ENCODE peak calls at places on chromosomes 5 and 9, in five cellular contexts. O is K562, C is heart right ventricle, P is choroid plexus epithelial cell, T is A549. M is an unnamed sample.

GRCh38 chr5:142006363-142007236 is 6.2 kb downstream of the GNPDA1 start:
- DNase-seq in C (no peak), P (peak), O (no peak), T (no peak), M (peak)

GRCh38 chr9:34992376-34992951 is 2.9 kb downstream of the DNAJB5 start:
- DNase-seq in P (peak), T (peak), C (peak), O (peak), M (peak)

GRCh38 chr5:180607861-180608571 is 16.7 kb upstream of the SCGB3A1 start:
- DNase-seq in T (no peak), C (no peak), P (no peak), O (no peak), M (no peak)

GRCh38 chr9:117247271-117247670 is 167.6 kb downstream of the ASTN2 start:
- DNase-seq in C (no peak), P (peak), T (peak), O (peak), M (peak)

GRCh38 chr5:57262533-57262932 is 88.7 kb downstream of the GPBP1 start:
- DNase-seq in P (no peak), C (no peak), O (no peak), T (no peak), M (no peak)

GRCh38 chr9:20848490-20848889 is 164.4 kb downstream of the FOCAD start:
- DNase-seq in P (peak), C (no peak), T (no peak), O (no peak), M (peak)

GRCh38 chr5:133052317-133053175 is 733 bp downstream of the HSPA4 start:
- DNase-seq in P (peak), T (peak), C (peak), O (peak), M (peak)

GRCh38 chr5:128513816-128514215 is 24.2 kb downstream of the FBN2 start:
- DNase-seq in C (no peak), O (no peak), P (peak), T (no peak), M (no peak)

GRCh38 chr5:161219816-161220215 is 326.7 kb downstream of the GABRB2 start:
- DNase-seq in P (no peak), O (no peak), C (no peak), T (no peak), M (no peak)

GRCh38 chr5:126503602-126504104 is 80.4 kb downstream of the GRAMD2B start:
- DNase-seq in P (peak), T (no peak), C (no peak), O (no peak), M (no peak)

GRCh38 chr9:115164511-115164974 is 46.6 kb upstream of the TNC start:
- DNase-seq in C (no peak), O (no peak), P (no peak), T (no peak), M (no peak)

GRCh38 chr5:65835191-65835590 is 91.2 kb upstream of the ERBIN start:
- DNase-seq in C (no peak), T (no peak), O (no peak), P (no peak), M (no peak)

DNA sequence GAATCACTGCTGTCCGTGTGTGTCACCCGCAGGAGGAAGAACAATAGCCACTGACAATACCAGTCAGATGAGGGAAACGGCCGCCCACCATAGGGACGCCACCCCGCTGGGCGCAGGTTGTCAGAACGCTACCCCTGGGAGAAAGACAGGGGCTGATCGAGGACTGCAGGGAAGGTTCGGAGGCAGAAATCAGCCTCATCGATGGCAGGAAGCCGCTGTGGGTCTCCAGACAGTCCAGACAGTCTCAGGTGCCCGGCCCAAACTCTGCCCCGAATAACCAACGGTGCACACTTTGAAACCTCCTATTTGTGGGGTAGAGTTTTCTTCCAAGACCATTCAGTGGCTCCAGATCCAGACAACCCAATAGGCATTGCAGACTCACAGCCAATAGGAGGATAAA is 181.5 kb downstream of the ROR2 start:
- DNase-seq in T (no peak), P (no peak), O (no peak), C (no peak), M (no peak)
- H3K4me3 ChIP-seq in T (no peak), P (no peak), O (no peak), C (no peak), M (no peak)

GRCh38 chr5:171945476-171945875 is 61.0 kb downstream of the FBXW11 start:
- DNase-seq in C (no peak), O (no peak), T (no peak), P (no peak), M (no peak)

GRCh38 chr5:171951218-171951617 is 55.2 kb downstream of the FBXW11 start:
- DNase-seq in C (no peak), P (no peak), T (no peak), O (no peak), M (no peak)

GRCh38 chr5:171945066-171945465 is 61.4 kb downstream of the FBXW11 start:
- DNase-seq in C (no peak), O (no peak), P (peak), T (no peak), M (no peak)

GRCh38 chr5:171946382-171946781 is 60.1 kb downstream of the FBXW11 start:
- DNase-seq in T (no peak), C (no peak), P (no peak), O (no peak), M (no peak)
- TF ChIP-seq CTCF in T (no peak), C (no peak), P (no peak), O (no peak), M (no peak)

GRCh38 chr5:171630670-171631065 is 154.9 kb upstream of the SMIM23 start:
- DNase-seq in T (no peak), C (no peak), P (no peak), O (no peak), M (no peak)

GRCh38 chr5:171629221-171630005 is 156.2 kb upstream of the SMIM23 start:
- DNase-seq in P (peak), O (no peak), C (no peak), T (peak), M (no peak)

GRCh38 chr5:171627936-171628335 is 157.7 kb upstream of the SMIM23 start:
- DNase-seq in C (no peak), P (no peak), T (no peak), O (no peak), M (no peak)

GRCh38 chr5:171628344-171628743 is 157.3 kb upstream of the SMIM23 start:
- DNase-seq in C (no peak), T (no peak), P (no peak), O (no peak), M (no peak)

DNA sequence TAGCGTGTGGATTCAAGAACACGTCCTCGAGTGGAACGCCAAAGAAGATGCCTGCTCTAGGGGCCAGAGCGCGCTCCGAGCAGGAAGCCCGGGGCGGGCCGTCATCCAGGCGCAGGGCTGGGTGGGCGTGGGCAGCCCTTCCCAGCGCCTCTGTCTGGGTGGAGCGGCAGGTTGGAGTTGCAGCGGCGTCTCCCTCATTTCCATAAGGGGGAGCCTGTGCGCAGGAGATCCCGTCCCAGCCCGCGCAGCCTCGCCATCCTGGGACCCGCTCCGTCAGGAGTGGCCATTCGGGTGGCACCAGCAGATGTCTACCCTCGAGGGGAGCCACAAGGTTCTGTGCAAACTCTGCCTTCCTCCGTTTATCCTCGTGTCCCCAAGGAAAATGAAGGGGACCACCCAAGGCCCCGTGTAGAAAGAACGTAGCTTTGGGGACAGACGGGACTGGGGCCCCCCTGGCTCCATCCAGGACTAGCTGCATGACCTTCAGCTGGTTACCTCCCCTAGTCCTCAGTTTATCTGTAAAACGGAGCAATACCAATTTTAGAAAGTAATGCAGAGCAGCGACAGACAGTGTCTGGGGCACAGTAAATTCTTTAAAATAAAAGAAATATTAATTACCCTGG is 155.5 kb upstream of the SMIM23 start:
- DNase-seq in T (peak), O (peak), C (peak), P (peak), M (no peak)
- H3K4me3 ChIP-seq in T (peak), O (no peak), C (peak), P (peak), M (no peak)

DNA sequence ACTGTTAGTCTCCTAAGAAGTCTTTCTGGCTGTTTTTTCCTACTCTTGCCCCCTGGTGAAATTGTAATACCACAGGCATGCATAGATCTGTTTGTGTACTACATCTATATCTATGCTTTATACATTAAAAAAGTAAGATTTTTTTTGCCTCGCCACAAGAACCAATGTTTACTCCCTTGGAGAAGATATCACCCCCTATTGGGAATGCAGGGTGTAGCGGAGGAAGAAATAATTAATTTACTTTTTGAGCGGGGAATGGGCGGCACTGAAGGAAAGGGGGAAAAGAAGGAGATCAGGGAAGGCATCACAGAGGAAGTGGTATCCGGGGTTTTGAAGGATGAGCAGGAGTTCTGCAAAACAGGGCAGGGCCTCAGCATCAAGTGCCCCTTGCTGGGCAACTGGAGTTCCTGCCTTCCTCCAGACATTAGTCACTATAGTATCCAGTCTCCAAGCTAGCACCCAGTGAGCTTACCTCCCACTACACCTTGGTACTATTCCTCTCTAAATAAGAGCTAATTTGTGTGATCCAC is 134.9 kb downstream of the GABBR2 start:
- DNase-seq in O (no peak), P (peak), C (no peak), T (no peak), M (no peak)
- TF ChIP-seq CTCF in O (peak), P (peak), C (no peak), T (no peak), M (no peak)

GRCh38 chr5:37834542-37835399 is 5.1 kb downstream of the GDNF start:
- DNase-seq in O (no peak), T (no peak), P (no peak), C (no peak), M (no peak)
- H3K4me3 ChIP-seq in O (no peak), T (no peak), P (peak), C (no peak), M (no peak)